ENCODE peak calls at places on chromosomes 6 and 20, in six cellular contexts. One of them, this sample, is unnamed.

GRCh38 chr6:129759851-129760595 is 50.0 kb upstream of the ARHGAP18 start:
- DNase-seq in SK-N-SH: no peak
- DNase-seq in HepG2: no peak
- DNase-seq in A549: no peak
- DNase-seq in IMR-90: peak; percentile 30
- DNase-seq in GM12878: no peak
- DNase-seq in this sample: no peak

GRCh38 chr6:41801380-41801779 is 13.9 kb downstream of the TOMM6 start:
- DNase-seq in IMR-90: peak; percentile 38
- DNase-seq in SK-N-SH: no peak
- DNase-seq in HepG2: no peak
- DNase-seq in A549: peak; percentile 31
- DNase-seq in GM12878: no peak
- DNase-seq in this sample: peak; percentile 33

GRCh38 chr6:158191032-158191431 is 22.9 kb downstream of the GTF2H5 start:
- DNase-seq in A549: no peak
- DNase-seq in HepG2: no peak
- DNase-seq in GM12878: no peak
- DNase-seq in SK-N-SH: no peak
- DNase-seq in IMR-90: no peak
- DNase-seq in this sample: no peak

GRCh38 chr6:115618311-115618710 is 442.4 kb downstream of the FRK start:
- DNase-seq in A549: no peak
- DNase-seq in GM12878: no peak
- DNase-seq in HepG2: no peak
- DNase-seq in SK-N-SH: no peak
- DNase-seq in IMR-90: no peak
- DNase-seq in this sample: no peak

GRCh38 chr6:75503291-75503690 is 9.7 kb upstream of the FILIP1 start:
- DNase-seq in SK-N-SH: no peak
- DNase-seq in HepG2: no peak
- DNase-seq in GM12878: no peak
- DNase-seq in IMR-90: peak; percentile 36
- DNase-seq in A549: no peak
- DNase-seq in this sample: no peak

GRCh38 chr20:14709439-14709838 is 372.0 kb upstream of the FLRT3 start:
- DNase-seq in A549: no peak
- DNase-seq in IMR-90: no peak
- DNase-seq in HepG2: no peak
- DNase-seq in GM12878: no peak
- DNase-seq in SK-N-SH: no peak
- DNase-seq in this sample: no peak

GRCh38 chr6:87742106-87742505 is 40.1 kb upstream of the AKIRIN2 start:
- DNase-seq in IMR-90: no peak
- DNase-seq in A549: no peak
- DNase-seq in GM12878: no peak
- DNase-seq in SK-N-SH: no peak
- DNase-seq in HepG2: no peak
- DNase-seq in this sample: no peak

GRCh38 chr6:143060806-143061596 is at the start of gene AIG1:
- DNase-seq in SK-N-SH: peak; percentile 93
- DNase-seq in A549: no peak
- DNase-seq in GM12878: no peak
- DNase-seq in IMR-90: no peak
- DNase-seq in HepG2: no peak
- DNase-seq in this sample: peak; percentile 39

GRCh38 chr6:164322533-164322932 is 908.0 kb downstream of the QKI start:
- DNase-seq in IMR-90: no peak
- DNase-seq in GM12878: no peak
- DNase-seq in SK-N-SH: no peak
- DNase-seq in A549: no peak
- DNase-seq in HepG2: no peak
- DNase-seq in this sample: no peak

GRCh38 chr6:56938634-56939294 is 16.1 kb upstream of the BEND6 start:
- DNase-seq in HepG2: peak; percentile 13
- DNase-seq in GM12878: no peak
- DNase-seq in IMR-90: peak; percentile 99
- DNase-seq in A549: peak; percentile 88
- DNase-seq in SK-N-SH: no peak
- DNase-seq in this sample: peak; percentile 27

GRCh38 chr6:116090251-116090650 is 10.4 kb upstream of the NT5DC1 start:
- DNase-seq in HepG2: no peak
- DNase-seq in SK-N-SH: no peak
- DNase-seq in IMR-90: no peak
- DNase-seq in A549: no peak
- DNase-seq in GM12878: peak; percentile 74
- DNase-seq in this sample: no peak

GRCh38 chr6:138115877-138116660 is 8.8 kb upstream of the PERP start:
- DNase-seq in SK-N-SH: peak; percentile 51
- DNase-seq in GM12878: peak; percentile 33
- DNase-seq in IMR-90: peak; percentile 74
- DNase-seq in A549: peak; percentile 65
- DNase-seq in HepG2: peak; percentile 71
- DNase-seq in this sample: peak; percentile 75

GRCh38 chr6:138115191-138115590 is 8.0 kb upstream of the PERP start:
- DNase-seq in HepG2: no peak
- DNase-seq in SK-N-SH: no peak
- DNase-seq in IMR-90: no peak
- DNase-seq in GM12878: no peak
- DNase-seq in A549: no peak
- DNase-seq in this sample: no peak

GRCh38 chr6:138113588-138114210 is 6.5 kb upstream of the PERP start:
- DNase-seq in SK-N-SH: no peak
- DNase-seq in GM12878: no peak
- DNase-seq in A549: no peak
- DNase-seq in HepG2: no peak
- DNase-seq in IMR-90: no peak
- DNase-seq in this sample: no peak

DNA sequence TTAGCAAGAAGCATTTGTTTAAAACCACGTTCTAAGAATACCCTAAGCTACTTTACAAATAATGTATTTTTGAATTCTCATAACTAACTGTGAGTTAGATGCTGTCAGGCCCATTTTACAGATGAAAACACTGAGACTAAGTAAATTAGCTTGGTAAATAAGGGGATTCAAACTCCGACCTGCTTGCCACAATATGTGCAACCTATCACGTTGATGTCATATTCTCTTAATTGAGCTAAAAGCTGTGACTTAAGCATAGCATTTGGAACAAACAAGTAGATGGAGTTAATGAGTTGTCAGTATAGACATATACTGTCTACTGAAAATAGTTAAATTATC is 9.4 kb upstream of the PERP start:
- DNase-seq in HepG2: no peak
- DNase-seq in SK-N-SH: no peak
- DNase-seq in IMR-90: no peak
- DNase-seq in A549: no peak
- DNase-seq in GM12878: no peak
- DNase-seq in this sample: no peak
- TF ChIP-seq SMC3 in HepG2: no peak
- TF ChIP-seq SMC3 in SK-N-SH: no peak
- TF ChIP-seq SMC3 in IMR-90: no peak
- TF ChIP-seq SMC3 in A549: no peak
- TF ChIP-seq SMC3 in GM12878: no peak
- TF ChIP-seq SMC3 in this sample: no peak

GRCh38 chr6:108008363-108008762 is 50.4 kb upstream of the SEC63 start:
- DNase-seq in GM12878: no peak
- DNase-seq in A549: no peak
- DNase-seq in HepG2: no peak
- DNase-seq in IMR-90: no peak
- DNase-seq in SK-N-SH: no peak
- DNase-seq in this sample: no peak

GRCh38 chr6:108009894-108010293 is 51.9 kb upstream of the SEC63 start:
- DNase-seq in HepG2: no peak
- DNase-seq in GM12878: no peak
- DNase-seq in SK-N-SH: no peak
- DNase-seq in IMR-90: no peak
- DNase-seq in A549: no peak
- DNase-seq in this sample: no peak

GRCh38 chr6:108014040-108014439 is 56.0 kb upstream of the SEC63 start:
- DNase-seq in A549: no peak
- DNase-seq in HepG2: no peak
- DNase-seq in GM12878: no peak
- DNase-seq in SK-N-SH: no peak
- DNase-seq in IMR-90: no peak
- DNase-seq in this sample: no peak
- TF ChIP-seq SMC3 in A549: no peak
- TF ChIP-seq SMC3 in HepG2: no peak
- TF ChIP-seq SMC3 in GM12878: no peak
- TF ChIP-seq SMC3 in SK-N-SH: no peak
- TF ChIP-seq SMC3 in IMR-90: no peak
- TF ChIP-seq SMC3 in this sample: no peak

GRCh38 chr6:17423018-17423417 is 29.6 kb downstream of the CAP2 start:
- DNase-seq in HepG2: no peak
- DNase-seq in GM12878: no peak
- DNase-seq in A549: no peak
- DNase-seq in SK-N-SH: no peak
- DNase-seq in IMR-90: no peak
- DNase-seq in this sample: no peak
- TF ChIP-seq SMC3 in HepG2: no peak
- TF ChIP-seq SMC3 in GM12878: no peak
- TF ChIP-seq SMC3 in A549: no peak
- TF ChIP-seq SMC3 in SK-N-SH: no peak
- TF ChIP-seq SMC3 in IMR-90: no peak
- TF ChIP-seq SMC3 in this sample: no peak

GRCh38 chr6:22250486-22250885 is 46.4 kb downstream of the PRL start:
- DNase-seq in HepG2: no peak
- DNase-seq in IMR-90: no peak
- DNase-seq in A549: no peak
- DNase-seq in SK-N-SH: no peak
- DNase-seq in GM12878: no peak
- DNase-seq in this sample: no peak
- TF ChIP-seq SMC3 in HepG2: no peak
- TF ChIP-seq SMC3 in IMR-90: no peak
- TF ChIP-seq SMC3 in A549: no peak
- TF ChIP-seq SMC3 in SK-N-SH: no peak
- TF ChIP-seq SMC3 in GM12878: no peak
- TF ChIP-seq SMC3 in this sample: no peak

DNA sequence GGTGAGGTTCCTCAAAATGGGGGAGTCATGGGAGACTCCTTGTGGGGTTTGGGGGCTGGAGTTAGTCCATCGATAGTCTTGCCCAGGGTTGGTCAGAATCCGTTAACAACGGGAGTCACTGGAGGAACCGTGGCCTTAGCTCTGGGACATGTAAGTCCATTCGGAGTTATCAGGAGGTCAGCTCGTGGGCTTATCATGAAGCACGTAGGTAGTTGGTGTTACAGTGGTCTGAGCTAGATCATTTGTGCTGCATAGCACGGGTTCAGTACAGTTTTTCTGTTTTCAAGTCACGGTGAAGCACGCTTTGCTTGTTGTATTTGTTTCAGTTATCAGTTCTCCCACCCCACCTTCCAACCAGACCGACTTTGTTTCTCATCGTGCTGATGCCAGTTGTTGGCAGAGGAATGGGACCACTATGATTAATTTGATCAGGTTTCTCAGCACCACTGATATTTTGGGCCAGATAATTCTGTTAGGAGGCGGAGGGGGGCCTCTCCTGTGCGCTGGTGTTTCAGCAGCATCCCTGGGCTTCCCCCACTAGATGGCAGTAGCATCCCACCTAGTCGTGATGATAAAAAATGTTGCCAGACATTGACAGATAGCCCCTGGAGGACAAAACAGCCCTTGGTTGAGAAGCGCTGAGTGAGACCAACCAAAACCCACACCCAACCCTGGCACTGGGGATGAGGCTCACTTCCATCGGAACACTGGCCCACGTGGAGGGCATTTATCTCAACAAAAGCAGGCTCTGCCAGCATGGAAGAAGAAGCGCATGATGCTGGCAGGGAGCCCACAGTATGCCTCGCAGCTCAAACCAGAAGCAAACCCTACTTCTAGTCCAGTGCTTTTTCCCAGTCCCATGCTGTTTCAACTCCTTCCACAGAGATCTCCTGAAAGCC is 2.2 kb upstream of the APMAP start:
- DNase-seq in A549: peak; percentile 76
- DNase-seq in IMR-90: peak; percentile 63
- DNase-seq in HepG2: peak; percentile 85
- DNase-seq in SK-N-SH: peak; percentile 81
- DNase-seq in GM12878: peak; percentile 45
- DNase-seq in this sample: peak; percentile 76
- TF ChIP-seq SMC3 in A549: peak; percentile 99
- TF ChIP-seq SMC3 in IMR-90: peak; percentile 92
- TF ChIP-seq SMC3 in HepG2: peak; percentile 100
- TF ChIP-seq SMC3 in SK-N-SH: peak; percentile 93
- TF ChIP-seq SMC3 in GM12878: peak; percentile 99
- TF ChIP-seq SMC3 in this sample: peak; percentile 88

GRCh38 chr6:14881399-14881798 is 364.5 kb upstream of the JARID2 start:
- DNase-seq in GM12878: no peak
- DNase-seq in HepG2: no peak
- DNase-seq in IMR-90: peak; percentile 87
- DNase-seq in SK-N-SH: no peak
- DNase-seq in A549: peak; percentile 23
- DNase-seq in this sample: no peak
- TF ChIP-seq SMC3 in GM12878: no peak
- TF ChIP-seq SMC3 in HepG2: no peak
- TF ChIP-seq SMC3 in IMR-90: no peak
- TF ChIP-seq SMC3 in SK-N-SH: no peak
- TF ChIP-seq SMC3 in A549: no peak
- TF ChIP-seq SMC3 in this sample: no peak

GRCh38 chr20:51470521-51470875 is 72.0 kb downstream of the NFATC2 start:
- DNase-seq in GM12878: no peak
- DNase-seq in SK-N-SH: no peak
- DNase-seq in A549: no peak
- DNase-seq in HepG2: no peak
- DNase-seq in IMR-90: no peak
- DNase-seq in this sample: no peak
- TF ChIP-seq SMC3 in GM12878: no peak
- TF ChIP-seq SMC3 in SK-N-SH: no peak
- TF ChIP-seq SMC3 in A549: no peak
- TF ChIP-seq SMC3 in HepG2: no peak
- TF ChIP-seq SMC3 in IMR-90: no peak
- TF ChIP-seq SMC3 in this sample: no peak

DNA sequence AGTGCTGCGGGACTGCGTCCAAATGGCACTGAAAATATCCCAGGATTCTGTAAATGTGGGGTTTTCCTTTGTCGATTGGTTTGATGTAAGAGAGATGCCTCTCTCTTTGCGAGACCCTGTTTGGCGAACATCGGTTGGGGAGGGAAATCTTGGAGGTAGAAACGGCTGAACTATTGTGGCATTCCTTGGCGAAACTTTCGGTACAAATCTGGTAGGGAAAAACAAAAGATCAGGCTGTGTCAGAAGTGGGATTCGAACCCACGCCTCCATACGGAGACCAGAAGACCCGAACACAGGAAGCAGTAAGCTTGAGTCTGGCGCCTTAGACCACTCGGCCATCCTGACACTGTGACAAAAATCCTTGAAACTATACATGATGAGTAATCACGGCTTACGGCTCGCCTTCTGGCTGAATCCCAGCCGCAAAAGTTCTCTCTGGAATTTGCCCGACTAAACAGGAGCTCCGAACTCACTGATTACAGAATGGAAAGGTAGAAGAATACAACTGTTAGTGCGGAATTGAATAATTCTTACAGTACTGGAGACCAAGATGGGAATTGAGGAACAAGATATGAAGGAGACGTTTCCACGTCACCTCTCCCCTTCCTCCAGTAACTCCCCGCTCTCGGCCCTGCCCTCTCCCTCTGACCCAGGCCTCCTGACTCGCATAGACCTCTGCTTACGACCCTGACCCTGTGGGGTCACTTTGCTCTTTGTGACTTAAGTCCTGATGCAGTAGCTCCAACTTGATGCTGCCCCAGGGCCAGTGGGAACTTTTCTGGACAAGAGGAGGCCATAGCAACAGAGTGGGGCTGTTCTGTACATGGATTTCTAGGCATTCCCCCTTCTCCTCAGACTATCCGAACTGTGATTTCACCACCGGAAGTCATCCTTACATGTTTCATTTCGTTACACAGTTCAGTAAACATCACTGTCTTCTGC is 132.8 kb upstream of the ZNF184 start:
- DNase-seq in SK-N-SH: no peak
- DNase-seq in IMR-90: peak; percentile 59
- DNase-seq in HepG2: peak; percentile 61
- DNase-seq in A549: peak; percentile 91
- DNase-seq in GM12878: no peak
- DNase-seq in this sample: peak; percentile 68
- TF ChIP-seq SMC3 in SK-N-SH: no peak
- TF ChIP-seq SMC3 in IMR-90: no peak
- TF ChIP-seq SMC3 in HepG2: peak; percentile 3
- TF ChIP-seq SMC3 in A549: peak; percentile 32
- TF ChIP-seq SMC3 in GM12878: no peak
- TF ChIP-seq SMC3 in this sample: no peak

This sample was measured in K562.